ENCODE peak calls at places on chromosome 6, in four cellular contexts. One of them, this sample, is unnamed.
A peak's percentile ranks its signal among the peaks of the same experiment; 100 is the strongest.

GRCh38 chr6:126422912-126423311 is 83.0 kb downstream of the CENPW start:
- DNase-seq in adrenal gland: no peak
- DNase-seq in H54: no peak
- DNase-seq in A549: no peak
- DNase-seq in this sample: no peak

GRCh38 chr6:13486679-13487121 is 700 bp downstream of the GFOD1 start:
- DNase-seq in adrenal gland: peak; percentile 53
- DNase-seq in H54: peak; percentile 84
- DNase-seq in A549: peak; percentile 50
- DNase-seq in this sample: peak; percentile 36

GRCh38 chr6:55925292-55925691 is 49.9 kb upstream of the BMP5 start:
- DNase-seq in adrenal gland: no peak
- DNase-seq in H54: peak; percentile 23
- DNase-seq in A549: peak; percentile 20
- DNase-seq in this sample: no peak

GRCh38 chr6:7165002-7165735 is 57.4 kb downstream of the RREB1 start:
- DNase-seq in adrenal gland: no peak
- DNase-seq in H54: no peak
- DNase-seq in A549: no peak
- DNase-seq in this sample: no peak

GRCh38 chr6:80332013-80332412 is 225.5 kb downstream of the BCKDHB start:
- DNase-seq in adrenal gland: no peak
- DNase-seq in H54: no peak
- DNase-seq in A549: no peak
- DNase-seq in this sample: no peak

GRCh38 chr6:139133733-139134360 is 1.0 kb upstream of the HECA start:
- DNase-seq in adrenal gland: no peak
- DNase-seq in H54: no peak
- DNase-seq in A549: no peak
- DNase-seq in this sample: no peak

GRCh38 chr6:152099816-152100618 is 292.5 kb downstream of the ESR1 start:
- DNase-seq in adrenal gland: peak; percentile 42
- DNase-seq in H54: peak; percentile 24
- DNase-seq in A549: no peak
- DNase-seq in this sample: no peak

GRCh38 chr6:113427617-113428016 is 429.5 kb upstream of the MARCKS start:
- DNase-seq in adrenal gland: no peak
- DNase-seq in H54: no peak
- DNase-seq in A549: no peak
- DNase-seq in this sample: no peak

GRCh38 chr6:144152334-144152900 is 2.1 kb downstream of the STX11 start:
- DNase-seq in adrenal gland: no peak
- DNase-seq in H54: no peak
- DNase-seq in A549: no peak
- DNase-seq in this sample: no peak

GRCh38 chr6:144149894-144150672 is at the start of gene STX11:
- DNase-seq in adrenal gland: peak; percentile 67
- DNase-seq in H54: peak; percentile 55
- DNase-seq in A549: peak; percentile 43
- DNase-seq in this sample: peak; percentile 43

GRCh38 chr6:144150673-144151009 is 324 bp downstream of the STX11 start:
- DNase-seq in adrenal gland: peak; percentile 40
- DNase-seq in H54: no peak
- DNase-seq in A549: peak; percentile 45
- DNase-seq in this sample: peak; percentile 42

GRCh38 chr6:144149558-144149893 is 791 bp upstream of the STX11 start:
- DNase-seq in adrenal gland: peak; percentile 7
- DNase-seq in H54: no peak
- DNase-seq in A549: no peak
- DNase-seq in this sample: no peak

DNA sequence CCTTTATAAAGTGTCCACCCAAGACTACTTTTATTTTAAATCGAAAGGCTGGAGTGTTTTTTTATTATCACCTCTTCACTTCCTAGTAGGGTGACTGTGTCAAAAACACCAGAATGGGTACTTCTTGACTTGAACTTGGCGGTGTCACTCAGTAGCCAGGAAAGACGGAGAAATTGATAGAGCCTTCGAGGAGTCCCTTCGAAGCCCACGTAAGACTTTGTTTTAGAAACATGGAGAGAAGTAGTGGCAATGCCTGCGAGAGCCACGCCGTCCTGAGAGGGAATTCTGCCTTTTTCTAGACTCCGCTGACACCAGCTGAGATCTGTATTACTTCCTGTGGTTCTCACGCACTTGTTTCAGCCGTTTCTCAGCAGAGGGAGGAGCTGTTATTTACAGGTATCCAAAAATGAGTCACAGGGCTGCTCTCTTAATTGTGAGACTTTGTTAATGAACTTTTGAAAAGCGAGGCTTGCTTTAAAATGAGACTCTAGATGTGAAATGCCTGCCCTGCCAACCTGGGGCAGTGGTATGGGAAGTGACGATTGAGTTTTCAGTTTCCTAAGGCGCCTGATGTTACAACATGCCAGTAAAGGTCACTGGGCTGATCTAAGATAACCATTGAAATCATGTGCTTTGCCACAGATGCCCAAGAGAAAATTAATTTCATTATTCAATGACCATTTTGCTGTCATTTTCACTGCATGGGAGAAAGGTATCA is 852 bp downstream of the STX11 start:
- DNase-seq in adrenal gland: peak; percentile 77
- DNase-seq in H54: no peak
- DNase-seq in A549: peak; percentile 3
- DNase-seq in this sample: peak; percentile 19
- TF ChIP-seq POLR2A in adrenal gland: peak; percentile 71
- TF ChIP-seq POLR2A in H54: no peak
- TF ChIP-seq POLR2A in A549: no peak
- TF ChIP-seq POLR2A in this sample: no peak

GRCh38 chr6:111087106-111087835 is at the start of gene SLC16A10:
- DNase-seq in adrenal gland: peak; percentile 89
- DNase-seq in H54: no peak
- DNase-seq in A549: peak; percentile 22
- DNase-seq in this sample: peak; percentile 91
- TF ChIP-seq POLR2A in adrenal gland: peak; percentile 84
- TF ChIP-seq POLR2A in H54: no peak
- TF ChIP-seq POLR2A in A549: no peak
- TF ChIP-seq POLR2A in this sample: peak; percentile 92

GRCh38 chr6:18264338-18265098 is at the start of gene DEK:
- DNase-seq in adrenal gland: peak; percentile 89
- DNase-seq in H54: peak; percentile 76
- DNase-seq in A549: peak; percentile 84
- DNase-seq in this sample: peak; percentile 83

GRCh38 chr6:18261877-18262276 is 2.5 kb downstream of the DEK start:
- DNase-seq in adrenal gland: no peak
- DNase-seq in H54: no peak
- DNase-seq in A549: no peak
- DNase-seq in this sample: no peak

GRCh38 chr6:18265099-18265372 is 706 bp upstream of the DEK start:
- DNase-seq in adrenal gland: no peak
- DNase-seq in H54: no peak
- DNase-seq in A549: no peak
- DNase-seq in this sample: no peak

GRCh38 chr6:18263561-18264337 is 581 bp downstream of the DEK start:
- DNase-seq in adrenal gland: peak; percentile 74
- DNase-seq in H54: peak; percentile 44
- DNase-seq in A549: peak; percentile 63
- DNase-seq in this sample: peak; percentile 61

GRCh38 chr6:18262812-18263560 is 1.3 kb downstream of the DEK start:
- DNase-seq in adrenal gland: no peak
- DNase-seq in H54: no peak
- DNase-seq in A549: peak; percentile 7
- DNase-seq in this sample: no peak
- TF ChIP-seq POLR2A in adrenal gland: no peak
- TF ChIP-seq POLR2A in H54: no peak
- TF ChIP-seq POLR2A in A549: no peak
- TF ChIP-seq POLR2A in this sample: no peak

DNA sequence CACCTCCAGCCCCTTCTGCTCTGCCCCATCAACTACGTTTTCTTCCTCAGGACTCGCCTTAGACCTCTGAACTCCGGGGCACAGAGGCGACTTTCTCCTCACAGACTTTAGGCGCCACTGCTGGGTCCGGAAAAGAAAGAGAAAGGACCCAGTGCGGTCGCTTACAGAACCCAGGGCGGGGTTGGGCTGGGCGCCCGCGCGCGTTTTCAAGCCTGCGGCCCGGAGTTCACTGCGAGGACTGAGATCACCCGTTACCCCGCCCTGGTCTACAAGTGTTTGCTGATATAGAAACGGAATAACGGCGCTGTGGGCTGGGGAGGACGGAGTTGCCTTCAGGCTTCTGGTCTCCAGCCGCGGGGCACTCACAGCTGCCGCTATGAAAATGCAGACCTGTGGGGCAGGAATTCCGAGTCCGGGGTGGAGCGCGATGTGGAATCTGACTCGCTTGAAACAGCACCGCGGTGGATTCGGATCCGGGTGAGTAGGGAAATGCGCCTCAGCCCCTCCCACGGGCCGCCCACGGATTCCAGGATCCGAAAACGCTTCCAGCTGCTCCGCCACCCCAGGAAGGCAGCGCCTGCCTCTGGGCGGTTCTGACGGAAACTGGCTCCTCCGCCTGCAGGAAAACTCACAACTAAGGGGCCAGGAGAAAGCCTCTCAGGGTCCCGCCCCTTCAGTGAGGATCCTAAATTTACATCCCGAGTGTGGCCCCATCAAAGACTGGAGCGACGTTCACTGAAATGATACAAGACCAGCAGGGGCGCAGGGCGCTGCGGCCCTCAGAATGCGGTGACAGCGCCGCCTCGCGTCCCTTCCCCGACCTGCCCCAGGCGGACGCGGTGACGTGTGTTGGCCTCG is 29.4 kb downstream of the HLA-F start:
- DNase-seq in adrenal gland: peak; percentile 93
- DNase-seq in H54: peak; percentile 76
- DNase-seq in A549: peak; percentile 87
- DNase-seq in this sample: peak; percentile 91
- TF ChIP-seq POLR2A in adrenal gland: no peak
- TF ChIP-seq POLR2A in H54: peak; percentile 39
- TF ChIP-seq POLR2A in A549: peak; percentile 36
- TF ChIP-seq POLR2A in this sample: peak; percentile 50

DNA sequence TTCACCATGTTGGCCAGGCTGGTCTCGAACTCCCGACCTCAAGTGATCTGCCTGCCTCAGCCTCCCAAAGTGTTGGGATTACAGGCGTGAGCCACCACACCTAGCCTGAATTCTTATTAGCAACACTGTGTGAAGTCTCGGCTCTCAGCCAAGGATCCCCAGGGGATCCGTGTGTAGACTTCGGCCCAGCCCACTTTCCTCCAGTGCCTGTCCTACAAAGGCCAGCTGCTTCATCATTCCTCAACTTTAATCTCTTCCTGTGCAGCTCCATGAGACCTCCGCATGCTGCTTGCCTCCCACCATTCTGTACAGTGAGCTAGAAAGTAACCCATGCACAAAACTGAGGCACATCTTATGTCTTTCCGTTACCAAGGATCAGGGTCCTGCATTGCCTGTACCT is 71.8 kb downstream of the SAMD3 start:
- DNase-seq in adrenal gland: no peak
- DNase-seq in H54: no peak
- DNase-seq in A549: no peak
- DNase-seq in this sample: no peak
- TF ChIP-seq POLR2A in adrenal gland: no peak
- TF ChIP-seq POLR2A in H54: no peak
- TF ChIP-seq POLR2A in A549: no peak
- TF ChIP-seq POLR2A in this sample: no peak

GRCh38 chr6:26103770-26104456 is 16.7 kb downstream of the HFE start:
- DNase-seq in adrenal gland: peak; percentile 92
- DNase-seq in H54: peak; percentile 25
- DNase-seq in A549: peak; percentile 93
- DNase-seq in this sample: peak; percentile 94
- TF ChIP-seq POLR2A in adrenal gland: peak; percentile 99
- TF ChIP-seq POLR2A in H54: peak; percentile 99
- TF ChIP-seq POLR2A in A549: peak; percentile 99
- TF ChIP-seq POLR2A in this sample: peak; percentile 99

DNA sequence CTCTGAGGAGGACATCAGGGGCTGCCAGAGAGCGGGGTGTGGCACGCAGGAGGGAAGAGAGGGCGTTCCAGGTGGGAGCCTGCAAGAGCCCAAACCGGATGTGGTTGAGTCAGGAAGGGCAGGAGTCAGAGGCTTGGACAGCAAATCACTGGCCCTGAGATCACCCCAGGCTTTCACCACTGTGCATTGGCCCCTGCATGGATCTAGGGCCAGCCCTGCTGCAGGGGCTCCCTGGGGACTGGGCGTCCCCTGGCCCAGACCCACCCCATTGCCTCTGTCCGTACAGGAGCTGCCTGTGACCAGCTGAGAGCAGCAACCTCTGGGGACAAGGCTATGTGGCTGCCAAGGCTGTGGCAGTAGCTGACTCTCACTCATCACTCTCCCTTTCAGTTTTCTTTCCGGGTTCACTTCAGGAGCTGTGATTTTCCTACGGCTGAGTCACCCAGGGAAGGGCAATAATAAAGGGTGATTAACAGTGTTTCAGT is 33.9 kb downstream of the KCNK17 start:
- DNase-seq in adrenal gland: peak; percentile 83
- DNase-seq in H54: peak; percentile 47
- DNase-seq in A549: peak; percentile 44
- DNase-seq in this sample: peak; percentile 47
- TF ChIP-seq POLR2A in adrenal gland: no peak
- TF ChIP-seq POLR2A in H54: no peak
- TF ChIP-seq POLR2A in A549: no peak
- TF ChIP-seq POLR2A in this sample: no peak

GRCh38 chr6:122399348-122400120 is at the start of gene HSF2:
- DNase-seq in adrenal gland: peak; percentile 98
- DNase-seq in H54: peak; percentile 71
- DNase-seq in A549: peak; percentile 96
- DNase-seq in this sample: peak; percentile 95
- TF ChIP-seq POLR2A in adrenal gland: peak; percentile 33
- TF ChIP-seq POLR2A in H54: peak; percentile 68
- TF ChIP-seq POLR2A in A549: peak; percentile 34
- TF ChIP-seq POLR2A in this sample: no peak

DNA sequence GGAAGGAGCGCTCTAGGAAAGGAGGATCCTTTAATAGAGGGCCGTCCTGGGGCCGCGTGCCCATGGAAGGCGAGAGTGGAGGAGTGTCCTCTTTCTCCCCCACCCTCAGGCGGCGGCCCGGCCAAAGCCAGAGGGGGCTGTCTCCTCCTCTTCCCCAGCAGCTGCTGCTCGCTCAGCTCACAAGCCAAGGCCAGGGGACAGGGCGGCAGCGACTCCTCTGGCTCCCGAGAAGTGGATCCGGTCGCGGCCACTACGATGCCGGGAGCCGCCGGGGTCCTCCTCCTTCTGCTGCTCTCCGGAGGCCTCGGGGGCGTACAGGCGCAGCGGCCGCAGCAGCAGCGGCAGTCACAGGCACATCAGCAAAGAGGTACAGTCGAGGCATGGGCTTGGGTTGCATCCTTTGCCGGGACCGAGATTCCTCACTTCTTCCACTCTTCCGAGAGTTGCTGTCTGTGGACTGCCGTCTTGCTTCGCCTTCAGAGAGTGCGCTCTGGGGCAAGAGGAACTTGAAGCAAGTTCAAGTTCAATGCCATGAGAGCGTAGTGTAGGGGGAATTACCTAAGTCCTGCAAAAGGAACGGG is at the start of gene LAMA2:
- DNase-seq in adrenal gland: peak; percentile 45
- DNase-seq in H54: peak; percentile 7
- DNase-seq in A549: no peak
- DNase-seq in this sample: peak; percentile 57
- TF ChIP-seq POLR2A in adrenal gland: no peak
- TF ChIP-seq POLR2A in H54: peak; percentile 68
- TF ChIP-seq POLR2A in A549: no peak
- TF ChIP-seq POLR2A in this sample: peak; percentile 38

This sample was measured in body of pancreas.